ENCODE peak calls at places on chromosomes 1 and 21, in nine cellular contexts. One of them, this sample, is unnamed.

GRCh38 chr1:46819335-46819734 is 20.5 kb downstream of the CYP4B1 start:
- DNase-seq in AG04449: no peak
- DNase-seq in fibroblast of pulmonary artery: no peak
- DNase-seq in endothelial cell: no peak
- DNase-seq in kidney epithelial cell: no peak
- DNase-seq in WTC11: no peak
- DNase-seq in progenitor cell of endocrine pancreas: no peak
- DNase-seq in AG04450: no peak
- DNase-seq in HFFc6: no peak
- DNase-seq in this sample: no peak

GRCh38 chr1:184686540-184686939 is 68.1 kb downstream of the EDEM3 start:
- DNase-seq in AG04449: no peak
- DNase-seq in fibroblast of pulmonary artery: peak
- DNase-seq in endothelial cell: no peak
- DNase-seq in kidney epithelial cell: peak
- DNase-seq in WTC11: no peak
- DNase-seq in progenitor cell of endocrine pancreas: no peak
- DNase-seq in AG04450: no peak
- DNase-seq in HFFc6: no peak
- DNase-seq in this sample: no peak

GRCh38 chr1:15043934-15044333 is 109.6 kb upstream of the TMEM51 start:
- DNase-seq in AG04449: no peak
- DNase-seq in fibroblast of pulmonary artery: no peak
- DNase-seq in endothelial cell: no peak
- DNase-seq in kidney epithelial cell: no peak
- DNase-seq in WTC11: no peak
- DNase-seq in progenitor cell of endocrine pancreas: no peak
- DNase-seq in AG04450: no peak
- DNase-seq in HFFc6: no peak
- DNase-seq in this sample: no peak

GRCh38 chr1:77060000-77060399 is 159.2 kb downstream of the PIGK start:
- DNase-seq in AG04449: no peak
- DNase-seq in fibroblast of pulmonary artery: no peak
- DNase-seq in endothelial cell: peak
- DNase-seq in kidney epithelial cell: no peak
- DNase-seq in WTC11: peak
- DNase-seq in progenitor cell of endocrine pancreas: no peak
- DNase-seq in AG04450: no peak
- DNase-seq in HFFc6: no peak
- DNase-seq in this sample: no peak

GRCh38 chr1:75632350-75632949 is 21.5 kb upstream of the SLC44A5 start:
- DNase-seq in AG04449: no peak
- DNase-seq in fibroblast of pulmonary artery: peak
- DNase-seq in endothelial cell: peak
- DNase-seq in kidney epithelial cell: no peak
- DNase-seq in WTC11: no peak
- DNase-seq in progenitor cell of endocrine pancreas: no peak
- DNase-seq in AG04450: no peak
- DNase-seq in HFFc6: peak
- DNase-seq in this sample: no peak

GRCh38 chr1:172500207-172500606 is 32.7 kb upstream of the SUCO start:
- DNase-seq in AG04449: no peak
- DNase-seq in fibroblast of pulmonary artery: no peak
- DNase-seq in endothelial cell: no peak
- DNase-seq in kidney epithelial cell: no peak
- DNase-seq in WTC11: no peak
- DNase-seq in progenitor cell of endocrine pancreas: no peak
- DNase-seq in AG04450: no peak
- DNase-seq in HFFc6: no peak
- DNase-seq in this sample: no peak

GRCh38 chr1:6209661-6210605 is 4.0 kb downstream of the RNF207 start:
- DNase-seq in AG04449: no peak
- DNase-seq in fibroblast of pulmonary artery: no peak
- DNase-seq in endothelial cell: no peak
- DNase-seq in kidney epithelial cell: no peak
- DNase-seq in WTC11: peak
- DNase-seq in progenitor cell of endocrine pancreas: no peak
- DNase-seq in AG04450: no peak
- DNase-seq in HFFc6: no peak
- DNase-seq in this sample: no peak

GRCh38 chr21:45353200-45353599 is 51.8 kb upstream of the COL18A1 start:
- DNase-seq in AG04449: no peak
- DNase-seq in fibroblast of pulmonary artery: no peak
- DNase-seq in endothelial cell: no peak
- DNase-seq in kidney epithelial cell: no peak
- DNase-seq in WTC11: no peak
- DNase-seq in progenitor cell of endocrine pancreas: no peak
- DNase-seq in AG04450: no peak
- DNase-seq in HFFc6: no peak
- DNase-seq in this sample: no peak

GRCh38 chr1:4395158-4395557 is 259.3 kb upstream of the AJAP1 start:
- DNase-seq in AG04449: no peak
- DNase-seq in fibroblast of pulmonary artery: no peak
- DNase-seq in endothelial cell: no peak
- DNase-seq in kidney epithelial cell: no peak
- DNase-seq in WTC11: no peak
- DNase-seq in progenitor cell of endocrine pancreas: no peak
- DNase-seq in AG04450: no peak
- DNase-seq in HFFc6: no peak
- DNase-seq in this sample: no peak

GRCh38 chr1:238099871-238100270 is 209.1 kb upstream of the ZP4 start:
- DNase-seq in AG04449: no peak
- DNase-seq in fibroblast of pulmonary artery: no peak
- DNase-seq in endothelial cell: no peak
- DNase-seq in kidney epithelial cell: no peak
- DNase-seq in WTC11: no peak
- DNase-seq in progenitor cell of endocrine pancreas: no peak
- DNase-seq in AG04450: no peak
- DNase-seq in HFFc6: peak
- DNase-seq in this sample: no peak

GRCh38 chr1:86616871-86617270 is 70.0 kb downstream of the CLCA4 start:
- DNase-seq in AG04449: no peak
- DNase-seq in fibroblast of pulmonary artery: no peak
- DNase-seq in endothelial cell: no peak
- DNase-seq in kidney epithelial cell: no peak
- DNase-seq in WTC11: no peak
- DNase-seq in progenitor cell of endocrine pancreas: no peak
- DNase-seq in AG04450: no peak
- DNase-seq in HFFc6: no peak
- DNase-seq in this sample: no peak

GRCh38 chr1:237566581-237566980 is 324.1 kb downstream of the ZP4 start:
- DNase-seq in AG04449: no peak
- DNase-seq in fibroblast of pulmonary artery: no peak
- DNase-seq in endothelial cell: no peak
- DNase-seq in kidney epithelial cell: no peak
- DNase-seq in WTC11: no peak
- DNase-seq in progenitor cell of endocrine pancreas: no peak
- DNase-seq in AG04450: no peak
- DNase-seq in HFFc6: no peak
- DNase-seq in this sample: no peak

GRCh38 chr1:64282353-64282752 is 78.9 kb downstream of the UBE2U start:
- DNase-seq in AG04449: no peak
- DNase-seq in fibroblast of pulmonary artery: no peak
- DNase-seq in endothelial cell: no peak
- DNase-seq in kidney epithelial cell: no peak
- DNase-seq in WTC11: no peak
- DNase-seq in progenitor cell of endocrine pancreas: no peak
- DNase-seq in AG04450: no peak
- DNase-seq in HFFc6: no peak
- DNase-seq in this sample: peak

GRCh38 chr1:54768093-54768492 is 3.8 kb upstream of the PARS2 start:
- DNase-seq in AG04449: no peak
- DNase-seq in fibroblast of pulmonary artery: peak
- DNase-seq in endothelial cell: peak
- DNase-seq in kidney epithelial cell: no peak
- DNase-seq in WTC11: no peak
- DNase-seq in progenitor cell of endocrine pancreas: no peak
- DNase-seq in AG04450: no peak
- DNase-seq in HFFc6: peak
- DNase-seq in this sample: no peak
- TF ChIP-seq CTCF in AG04449: no peak
- TF ChIP-seq CTCF in fibroblast of pulmonary artery: no peak
- TF ChIP-seq CTCF in endothelial cell: no peak
- TF ChIP-seq CTCF in kidney epithelial cell: no peak
- TF ChIP-seq CTCF in WTC11: no peak
- TF ChIP-seq CTCF in progenitor cell of endocrine pancreas: no peak
- TF ChIP-seq CTCF in AG04450: peak
- TF ChIP-seq CTCF in HFFc6: peak
- TF ChIP-seq CTCF in this sample: no peak

GRCh38 chr1:201480231-201481003 is 11.4 kb upstream of the PHLDA3 start:
- DNase-seq in AG04449: no peak
- DNase-seq in fibroblast of pulmonary artery: no peak
- DNase-seq in endothelial cell: peak
- DNase-seq in kidney epithelial cell: no peak
- DNase-seq in WTC11: peak
- DNase-seq in progenitor cell of endocrine pancreas: no peak
- DNase-seq in AG04450: no peak
- DNase-seq in HFFc6: peak
- DNase-seq in this sample: no peak
- TF ChIP-seq CTCF in AG04449: no peak
- TF ChIP-seq CTCF in fibroblast of pulmonary artery: no peak
- TF ChIP-seq CTCF in endothelial cell: no peak
- TF ChIP-seq CTCF in kidney epithelial cell: peak
- TF ChIP-seq CTCF in WTC11: no peak
- TF ChIP-seq CTCF in progenitor cell of endocrine pancreas: no peak
- TF ChIP-seq CTCF in AG04450: peak
- TF ChIP-seq CTCF in HFFc6: no peak
- TF ChIP-seq CTCF in this sample: no peak

GRCh38 chr1:82377201-82377884 is 576.6 kb downstream of the ADGRL2 start:
- DNase-seq in AG04449: no peak
- DNase-seq in fibroblast of pulmonary artery: peak
- DNase-seq in endothelial cell: no peak
- DNase-seq in kidney epithelial cell: peak
- DNase-seq in WTC11: no peak
- DNase-seq in progenitor cell of endocrine pancreas: no peak
- DNase-seq in AG04450: no peak
- DNase-seq in HFFc6: no peak
- DNase-seq in this sample: no peak
- TF ChIP-seq CTCF in AG04449: no peak
- TF ChIP-seq CTCF in fibroblast of pulmonary artery: peak
- TF ChIP-seq CTCF in endothelial cell: no peak
- TF ChIP-seq CTCF in kidney epithelial cell: no peak
- TF ChIP-seq CTCF in WTC11: no peak
- TF ChIP-seq CTCF in progenitor cell of endocrine pancreas: peak
- TF ChIP-seq CTCF in AG04450: no peak
- TF ChIP-seq CTCF in HFFc6: no peak
- TF ChIP-seq CTCF in this sample: no peak

GRCh38 chr21:18840239-18840638 is 436.7 kb upstream of the TMPRSS15 start:
- DNase-seq in AG04449: no peak
- DNase-seq in fibroblast of pulmonary artery: peak
- DNase-seq in endothelial cell: no peak
- DNase-seq in kidney epithelial cell: no peak
- DNase-seq in WTC11: peak
- DNase-seq in progenitor cell of endocrine pancreas: no peak
- DNase-seq in AG04450: no peak
- DNase-seq in HFFc6: no peak
- DNase-seq in this sample: no peak
- TF ChIP-seq CTCF in AG04449: no peak
- TF ChIP-seq CTCF in fibroblast of pulmonary artery: no peak
- TF ChIP-seq CTCF in endothelial cell: peak
- TF ChIP-seq CTCF in kidney epithelial cell: peak
- TF ChIP-seq CTCF in WTC11: peak
- TF ChIP-seq CTCF in progenitor cell of endocrine pancreas: peak
- TF ChIP-seq CTCF in AG04450: no peak
- TF ChIP-seq CTCF in HFFc6: peak
- TF ChIP-seq CTCF in this sample: peak

GRCh38 chr1:29124366-29125236 is 898 bp upstream of the TMEM200B start:
- DNase-seq in AG04449: no peak
- DNase-seq in fibroblast of pulmonary artery: peak
- DNase-seq in endothelial cell: peak
- DNase-seq in kidney epithelial cell: no peak
- DNase-seq in WTC11: peak
- DNase-seq in progenitor cell of endocrine pancreas: peak
- DNase-seq in AG04450: peak
- DNase-seq in HFFc6: peak
- DNase-seq in this sample: peak
- TF ChIP-seq CTCF in AG04449: peak
- TF ChIP-seq CTCF in fibroblast of pulmonary artery: peak
- TF ChIP-seq CTCF in endothelial cell: peak
- TF ChIP-seq CTCF in kidney epithelial cell: peak
- TF ChIP-seq CTCF in WTC11: peak
- TF ChIP-seq CTCF in progenitor cell of endocrine pancreas: peak
- TF ChIP-seq CTCF in AG04450: peak
- TF ChIP-seq CTCF in HFFc6: peak
- TF ChIP-seq CTCF in this sample: peak

GRCh38 chr1:40017951-40018575 is 22.5 kb upstream of the CAP1 start:
- DNase-seq in AG04449: no peak
- DNase-seq in fibroblast of pulmonary artery: no peak
- DNase-seq in endothelial cell: no peak
- DNase-seq in kidney epithelial cell: no peak
- DNase-seq in WTC11: no peak
- DNase-seq in progenitor cell of endocrine pancreas: no peak
- DNase-seq in AG04450: no peak
- DNase-seq in HFFc6: no peak
- DNase-seq in this sample: no peak
- TF ChIP-seq CTCF in AG04449: no peak
- TF ChIP-seq CTCF in fibroblast of pulmonary artery: no peak
- TF ChIP-seq CTCF in endothelial cell: no peak
- TF ChIP-seq CTCF in kidney epithelial cell: no peak
- TF ChIP-seq CTCF in WTC11: no peak
- TF ChIP-seq CTCF in progenitor cell of endocrine pancreas: no peak
- TF ChIP-seq CTCF in AG04450: no peak
- TF ChIP-seq CTCF in HFFc6: no peak
- TF ChIP-seq CTCF in this sample: no peak

GRCh38 chr1:32886828-32887414 is 630 bp downstream of the HPCA start:
- DNase-seq in AG04449: no peak
- DNase-seq in fibroblast of pulmonary artery: no peak
- DNase-seq in endothelial cell: no peak
- DNase-seq in kidney epithelial cell: no peak
- DNase-seq in WTC11: no peak
- DNase-seq in progenitor cell of endocrine pancreas: no peak
- DNase-seq in AG04450: no peak
- DNase-seq in HFFc6: no peak
- DNase-seq in this sample: no peak

GRCh38 chr1:32886012-32886827 is at the start of gene HPCA:
- DNase-seq in AG04449: no peak
- DNase-seq in fibroblast of pulmonary artery: peak
- DNase-seq in endothelial cell: peak
- DNase-seq in kidney epithelial cell: no peak
- DNase-seq in WTC11: peak
- DNase-seq in progenitor cell of endocrine pancreas: peak
- DNase-seq in AG04450: no peak
- DNase-seq in HFFc6: no peak
- DNase-seq in this sample: peak

GRCh38 chr1:32888134-32888533 is 1.8 kb downstream of the HPCA start:
- DNase-seq in AG04449: no peak
- DNase-seq in fibroblast of pulmonary artery: no peak
- DNase-seq in endothelial cell: no peak
- DNase-seq in kidney epithelial cell: no peak
- DNase-seq in WTC11: no peak
- DNase-seq in progenitor cell of endocrine pancreas: no peak
- DNase-seq in AG04450: no peak
- DNase-seq in HFFc6: no peak
- DNase-seq in this sample: no peak

GRCh38 chr1:32888677-32889420 is 2.6 kb downstream of the HPCA start:
- DNase-seq in AG04449: no peak
- DNase-seq in fibroblast of pulmonary artery: no peak
- DNase-seq in endothelial cell: no peak
- DNase-seq in kidney epithelial cell: no peak
- DNase-seq in WTC11: no peak
- DNase-seq in progenitor cell of endocrine pancreas: no peak
- DNase-seq in AG04450: no peak
- DNase-seq in HFFc6: no peak
- DNase-seq in this sample: no peak

GRCh38 chr1:32887623-32888022 is 1.3 kb downstream of the HPCA start:
- DNase-seq in AG04449: no peak
- DNase-seq in fibroblast of pulmonary artery: no peak
- DNase-seq in endothelial cell: no peak
- DNase-seq in kidney epithelial cell: no peak
- DNase-seq in WTC11: no peak
- DNase-seq in progenitor cell of endocrine pancreas: no peak
- DNase-seq in AG04450: no peak
- DNase-seq in HFFc6: no peak
- DNase-seq in this sample: no peak
- TF ChIP-seq CTCF in AG04449: no peak
- TF ChIP-seq CTCF in fibroblast of pulmonary artery: no peak
- TF ChIP-seq CTCF in endothelial cell: no peak
- TF ChIP-seq CTCF in kidney epithelial cell: no peak
- TF ChIP-seq CTCF in WTC11: no peak
- TF ChIP-seq CTCF in progenitor cell of endocrine pancreas: no peak
- TF ChIP-seq CTCF in AG04450: no peak
- TF ChIP-seq CTCF in HFFc6: no peak
- TF ChIP-seq CTCF in this sample: no peak